ENCODE peak calls at places on chromosome 17, in seven cellular contexts. H, Y, I, C, D, P and U are unnamed samples.

GRCh38 chr17:11564483-11565380 is 33.5 kb upstream of the DNAH9 start:
- DNase-seq in H (no peak), Y (peak; percentile 19), I (no peak), C (no peak), D (no peak), P (no peak), U (no peak)

GRCh38 chr17:67156269-67157199 is 88.5 kb downstream of the HELZ start:
- DNase-seq in H (peak; percentile 11), Y (no peak), I (no peak), C (no peak), D (no peak), P (no peak), U (no peak)

GRCh38 chr17:15343749-15344148 is 2.4 kb upstream of the TEKT3 start:
- DNase-seq in H (no peak), Y (no peak), I (no peak), C (no peak), D (peak; percentile 75), P (no peak), U (no peak)

GRCh38 chr17:3911271-3912053 is 4.8 kb downstream of the P2RX1 start:
- DNase-seq in H (no peak), Y (no peak), I (peak; percentile 53), C (no peak), D (peak; percentile 92), P (no peak), U (no peak)

GRCh38 chr17:41813039-41813680 is 356 bp downstream of the FKBP10 start:
- DNase-seq in H (no peak), Y (no peak), I (no peak), C (no peak), D (no peak), P (no peak), U (no peak)

GRCh38 chr17:56638536-56639177 is 45.2 kb downstream of the NOG start:
- DNase-seq in H (peak; percentile 36), Y (no peak), I (no peak), C (no peak), D (no peak), P (no peak), U (no peak)

GRCh38 chr17:80858301-80859003 is 133.2 kb upstream of the CHMP6 start:
- DNase-seq in H (no peak), Y (no peak), I (no peak), C (no peak), D (no peak), P (peak; percentile 19), U (no peak)

GRCh38 chr17:75552847-75553552 is 27.5 kb downstream of the LLGL2 start:
- DNase-seq in H (no peak), Y (no peak), I (no peak), C (peak; percentile 69), D (no peak), P (no peak), U (no peak)

GRCh38 chr17:57895382-57896060 is 45.7 kb upstream of the MRPS23 start:
- DNase-seq in H (no peak), Y (peak; percentile 74), I (no peak), C (no peak), D (no peak), P (no peak), U (peak; percentile 91)

GRCh38 chr17:80961516-80961915 is 30.1 kb upstream of the CHMP6 start:
- DNase-seq in H (no peak), Y (no peak), I (no peak), C (no peak), D (no peak), P (no peak), U (no peak)

GRCh38 chr17:31318298-31319190 is 2.9 kb downstream of the EVI2A start:
- DNase-seq in H (no peak), Y (peak; percentile 49), I (peak; percentile 45), C (no peak), D (peak; percentile 79), P (peak; percentile 52), U (peak; percentile 31)

GRCh38 chr17:42187833-42188232 is 2.6 kb upstream of the HCRT start:
- DNase-seq in H (no peak), Y (no peak), I (no peak), C (no peak), D (no peak), P (no peak), U (no peak)

GRCh38 chr17:44063704-44064639 is 2.5 kb downstream of the LSM12 start:
- DNase-seq in H (no peak), Y (no peak), I (no peak), C (no peak), D (no peak), P (no peak), U (no peak)
- TF ChIP-seq CTCF in H (no peak), Y (no peak), I (no peak), C (no peak), D (no peak), P (no peak), U (no peak)

DNA sequence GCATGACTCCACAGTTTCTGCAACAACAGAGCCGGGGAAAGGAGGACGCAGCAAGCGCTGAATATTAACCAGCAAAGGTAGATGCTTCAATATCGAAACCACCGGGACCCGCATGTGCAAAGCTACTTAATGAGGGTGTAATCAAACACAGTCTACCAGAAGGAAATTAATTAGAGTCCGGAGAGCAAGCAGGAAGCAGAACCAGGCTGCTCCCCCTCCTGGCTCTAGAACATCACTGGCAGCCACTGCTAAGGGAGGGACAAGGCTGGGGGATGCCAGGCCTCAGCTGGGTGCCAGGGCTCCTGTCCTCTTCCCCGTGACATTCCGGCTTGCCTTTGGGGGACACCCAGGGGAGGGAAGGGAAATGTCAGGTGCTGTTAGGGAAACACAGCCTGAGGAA is 21.7 kb downstream of the LRRC75A start:
- DNase-seq in H (no peak), Y (no peak), I (no peak), C (no peak), D (peak; percentile 81), P (no peak), U (no peak)
- H3K4me3 ChIP-seq in H (no peak overlapping the region), Y (no peak overlapping the region), I (no peak overlapping the region), C (no peak overlapping the region), D (peak overlapping the region; percentile 19), P (no peak overlapping the region), U (no peak overlapping the region)

GRCh38 chr17:28747046-28747691 is 3.4 kb downstream of the TRAF4 start:
- DNase-seq in H (no peak), Y (no peak), I (peak; percentile 83), C (no peak), D (no peak), P (peak; percentile 66), U (peak; percentile 93)
- H3K4me1 ChIP-seq in H (peaks cover 32% of the 10 kb centered on the region), Y (peaks cover 32% of the 10 kb centered on the region), I (peaks cover 49% of the 10 kb centered on the region), C (peaks cover 15% of the 10 kb centered on the region), D (peaks cover 25% of the 10 kb centered on the region), P (peaks cover 47% of the 10 kb centered on the region), U (peaks cover 71% of the 10 kb centered on the region)

GRCh38 chr17:30291571-30292489 is at the start of gene BLMH:
- DNase-seq in H (peak; percentile 88), Y (peak; percentile 89), I (peak; percentile 80), C (peak; percentile 78), D (peak; percentile 89), P (peak; percentile 70), U (peak; percentile 80)
- TF ChIP-seq CTCF in H (no peak), Y (no peak), I (no peak), C (no peak), D (no peak), P (no peak), U (no peak)

GRCh38 chr17:29565643-29566472 is 979 bp downstream of the ABHD15 start:
- DNase-seq in H (no peak), Y (peak; percentile 6), I (peak; percentile 69), C (peak; percentile 46), D (peak; percentile 84), P (peak; percentile 12), U (peak; percentile 55)
- H3K4me3 ChIP-seq in H (peak overlapping the region; percentile 83), Y (peak overlapping the region; percentile 83), I (peak overlapping the region; percentile 40), C (peak overlapping the region; percentile 49), D (peak overlapping the region; percentile 70), P (no peak overlapping the region), U (peak overlapping the region; percentile 29)

DNA sequence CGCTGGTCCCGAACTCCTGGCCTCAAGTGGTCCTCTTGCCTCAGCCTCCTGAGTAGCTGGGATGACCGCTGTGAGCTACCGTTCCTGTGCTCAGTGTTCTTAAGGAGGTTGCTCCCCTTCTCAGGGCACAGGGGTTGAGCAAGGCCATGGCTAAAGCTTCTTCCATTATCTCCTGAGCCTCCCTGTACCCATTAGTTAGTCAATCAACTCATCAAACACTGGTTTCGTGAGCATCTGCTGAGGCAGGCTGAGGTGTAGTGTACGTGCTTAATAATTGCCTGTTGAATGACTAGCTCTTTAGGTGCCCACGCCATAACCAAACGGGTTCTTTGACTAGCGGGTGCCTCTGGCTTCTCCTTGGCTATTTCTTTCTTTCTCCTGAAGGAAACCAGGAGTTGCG is 11.7 kb downstream of the SGCA start:
- DNase-seq in H (no peak), Y (no peak), I (no peak), C (no peak), D (no peak), P (no peak), U (no peak)
- H3K4me1 ChIP-seq in H (peaks cover 3% of the 10 kb centered on the region), Y (peaks cover 40% of the 10 kb centered on the region), I (peaks cover 5% of the 10 kb centered on the region), C (peaks cover 23% of the 10 kb centered on the region), D (peaks cover 5% of the 10 kb centered on the region), P (peaks cover 12% of the 10 kb centered on the region), U (peaks cover 26% of the 10 kb centered on the region)